ENCODE peak calls at places on chromosomes 16 and 17, in seven cellular contexts. A, Z, L, K, Q, T and O are unnamed samples.

GRCh38 chr16:67244387-67245188 is 2.7 kb downstream of the FHOD1 start:
- DNase-seq in T (peak; percentile 30), K (peak; percentile 89), L (no peak), A (peak; percentile 36), Z (peak; percentile 78), Q (peak; percentile 92), O (peak; percentile 78)

GRCh38 chr17:20114466-20114865 is 105.3 kb downstream of the SPECC1 start:
- DNase-seq in T (no peak), L (no peak), K (no peak), Z (no peak), A (no peak), Q (peak; percentile 28), O (no peak)

GRCh38 chr16:11501583-11502138 is 85.1 kb downstream of the LITAF start:
- DNase-seq in Z (no peak), K (no peak), A (no peak), T (no peak), L (no peak), Q (no peak), O (no peak)

GRCh38 chr16:23071202-23072083 is 77.8 kb downstream of the USP31 start:
- DNase-seq in K (peak; percentile 54), A (no peak), Q (peak; percentile 10), L (no peak), T (no peak), Z (no peak), O (no peak)

GRCh38 chr16:7456221-7456620 is 123.6 kb downstream of the RBFOX1 start:
- DNase-seq in T (no peak), K (no peak), L (peak; percentile 39), Z (no peak), Q (no peak), A (no peak), O (no peak)

GRCh38 chr17:55769625-55770000 is 18.8 kb downstream of the PCTP start:
- DNase-seq in T (no peak), Z (no peak), L (no peak), A (no peak), K (peak; percentile 83), Q (peak; percentile 83), O (no peak)

GRCh38 chr17:17546399-17547185 is 44.9 kb downstream of the PEMT start:
- DNase-seq in Z (no peak), L (no peak), K (no peak), T (no peak), A (no peak), Q (no peak), O (no peak)

GRCh38 chr17:59695943-59696681 is 11.1 kb downstream of the PTRH2 start:
- DNase-seq in Z (no peak), A (no peak), Q (no peak), K (peak; percentile 36), T (no peak), L (no peak), O (no peak)

GRCh38 chr17:65371702-65372101 is 189.7 kb downstream of the AXIN2 start:
- DNase-seq in Q (no peak), A (no peak), Z (no peak), L (no peak), T (no peak), K (no peak), O (no peak)

GRCh38 chr17:8706431-8706830 is 38.2 kb downstream of the CCDC42 start:
- DNase-seq in L (no peak), Z (no peak), Q (no peak), T (no peak), A (no peak), K (no peak), O (no peak)

GRCh38 chr16:30377050-30377811 is 2.6 kb downstream of the MYL11 start:
- DNase-seq in K (no peak), Q (no peak), L (no peak), T (no peak), A (no peak), Z (no peak), O (no peak)

GRCh38 chr16:50268352-50268751 is 2.0 kb downstream of the ADCY7 start:
- DNase-seq in T (no peak), Q (no peak), Z (no peak), K (no peak), A (no peak), L (no peak), O (no peak)

GRCh38 chr17:27257031-27257357 is 36.9 kb upstream of the WSB1 start:
- DNase-seq in K (no peak), Q (no peak), T (no peak), Z (no peak), L (no peak), A (no peak), O (no peak)